ENCODE peak calls at places on chromosome 2, in six cellular contexts. N is ELR, H is BE2C, I is ovary, D is WERI-Rb-1, R is astrocyte. J is an unnamed sample.

GRCh38 chr2:75064691-75065396 is 106.4 kb downstream of the POLE4 start:
- DNase-seq in I (no peak), H (peak), D (peak), R (peak), N (peak), J (peak)

GRCh38 chr2:2530334-2530733 is 199.3 kb upstream of the MYT1L start:
- DNase-seq in I (no peak), N (no peak), H (peak), R (no peak), D (no peak), J (no peak)

GRCh38 chr2:128439231-128440086 is 120.8 kb upstream of the HS6ST1 start:
- DNase-seq in D (no peak), H (no peak), R (no peak), N (no peak), I (no peak), J (no peak)

GRCh38 chr2:199197448-199197847 is 260.3 kb downstream of the SATB2 start:
- DNase-seq in R (peak), H (no peak), I (no peak), D (no peak), N (peak), J (no peak)

GRCh38 chr2:211875488-211875887 is 663.1 kb downstream of the ERBB4 start:
- DNase-seq in I (no peak), D (no peak), H (no peak), N (peak), R (no peak), J (peak)

GRCh38 chr2:235433860-235434259 is 60.0 kb upstream of the AGAP1 start:
- DNase-seq in R (peak), H (no peak), D (no peak), I (peak), N (peak), J (peak)

GRCh38 chr2:216070195-216070594 is 11.4 kb downstream of the PECR start:
- DNase-seq in N (no peak), D (no peak), I (no peak), H (no peak), R (no peak), J (no peak)

GRCh38 chr2:179569834-179570233 is 291.6 kb downstream of the ZNF385B start:
- DNase-seq in D (no peak), H (no peak), I (no peak), R (peak), N (peak), J (peak)

GRCh38 chr2:152440460-152440859 is 105.5 kb downstream of the FMNL2 start:
- DNase-seq in H (no peak), I (no peak), R (no peak), N (no peak), D (no peak), J (no peak)

GRCh38 chr2:226554726-226555125 is 244.9 kb downstream of the IRS1 start:
- DNase-seq in H (no peak), R (no peak), D (no peak), N (no peak), I (no peak), J (no peak)

GRCh38 chr2:29080886-29081743 is 6.8 kb upstream of the PCARE start:
- DNase-seq in I (no peak), D (no peak), H (no peak), N (no peak), R (no peak), J (no peak)

GRCh38 chr2:1940660-1941059 is 196.3 kb upstream of the PXDN start:
- DNase-seq in D (no peak), R (peak), H (peak), I (no peak), N (no peak), J (no peak)

GRCh38 chr2:128410758-128411215 is 92.1 kb upstream of the HS6ST1 start:
- DNase-seq in N (no peak), H (no peak), I (no peak), D (no peak), R (no peak), J (no peak)

GRCh38 chr2:221423212-221423804 is 148.8 kb downstream of the EPHA4 start:
- DNase-seq in R (peak), I (no peak), H (no peak), D (no peak), N (no peak), J (no peak)

GRCh38 chr2:217846321-217846743 is 156.5 kb downstream of the TNS1 start:
- DNase-seq in H (no peak), I (no peak), D (no peak), N (no peak), R (no peak), J (no peak)

GRCh38 chr2:129014432-129014831 is 695.8 kb upstream of the HS6ST1 start:
- DNase-seq in I (no peak), H (no peak), R (no peak), D (no peak), N (no peak), J (no peak)

GRCh38 chr2:127638361-127639110 is 7.4 kb upstream of the GPR17 start:
- DNase-seq in N (peak), H (no peak), R (no peak), D (no peak), I (no peak), J (no peak)

GRCh38 chr2:71505086-71505769 is 51.9 kb downstream of the DYSF start:
- DNase-seq in H (peak), N (no peak), D (no peak), R (no peak), I (peak), J (no peak)

GRCh38 chr2:137208361-137208973 is 443.1 kb downstream of the THSD7B start:
- DNase-seq in N (peak), I (no peak), R (peak), D (no peak), H (no peak), J (no peak)

GRCh38 chr2:70523672-70523995 is 30.0 kb downstream of the TGFA start:
- DNase-seq in N (no peak), R (no peak), D (no peak), I (no peak), H (no peak), J (no peak)

GRCh38 chr2:27442282-27442980 is at the start of gene KRTCAP3:
- DNase-seq in I (peak), H (no peak), N (no peak), R (no peak), D (no peak), J (no peak)

GRCh38 chr2:234377761-234378341 is 119.0 kb downstream of the ARL4C start:
- DNase-seq in D (no peak), H (no peak), R (peak), I (no peak), N (peak), J (peak)

GRCh38 chr2:71865391-71865965 is 282.2 kb downstream of the CYP26B1 start:
- DNase-seq in N (peak), I (no peak), R (no peak), H (no peak), D (no peak), J (no peak)

GRCh38 chr2:207513577-207514257 is 16.0 kb upstream of the CREB1 start:
- DNase-seq in R (peak), I (no peak), N (peak), H (no peak), D (no peak), J (peak)

J was measured in IMR-90.